ENCODE peak calls at places on chromosomes 11 and 22, in five cellular contexts. T is sigmoid colon, P is ovary, E is uterus, D is body of pancreas. Y is an unnamed sample. For H3K9me3 and H3K27me3, the result is how much of the 10 kb centered on the place peaks cover.

GRCh38 chr22:43126506-43127165 is 16.1 kb downstream of the BIK start:
- DNase-seq in P (no peak), E (no peak), T (no peak), D (peak), Y (peak)

GRCh38 chr11:28343304-28344233 is 235.4 kb downstream of the METTL15 start:
- DNase-seq in E (no peak), P (no peak), D (no peak), T (no peak), Y (no peak)

GRCh38 chr11:121071456-121072236 is 29.4 kb upstream of the TECTA start:
- DNase-seq in P (no peak), E (no peak), D (no peak), T (no peak), Y (no peak)

GRCh38 chr11:73177380-73178091 is 35.4 kb upstream of the FCHSD2 start:
- DNase-seq in P (peak), T (peak), D (peak), E (peak), Y (no peak)

GRCh38 chr11:94705419-94705818 is 62.7 kb upstream of the AMOTL1 start:
- DNase-seq in E (no peak), T (no peak), D (peak), P (no peak), Y (no peak)

GRCh38 chr22:28920757-28921584 is 37.6 kb downstream of the ZNRF3 start:
- DNase-seq in P (no peak), E (no peak), D (no peak), T (no peak), Y (no peak)

GRCh38 chr22:35605787-35606492 is 11.2 kb downstream of the MB start:
- DNase-seq in P (no peak), E (no peak), D (no peak), T (no peak), Y (no peak)

GRCh38 chr11:83725161-83725560 is 439.0 kb upstream of the CCDC90B start:
- DNase-seq in E (no peak), D (no peak), P (no peak), T (no peak), Y (no peak)

GRCh38 chr11:19873730-19874129 is 161.1 kb downstream of the NAV2 start:
- DNase-seq in T (no peak), P (no peak), E (no peak), D (no peak), Y (no peak)

GRCh38 chr11:63530021-63530420 is 6.6 kb upstream of the PLAAT4 start:
- DNase-seq in E (no peak), T (no peak), D (no peak), P (no peak), Y (no peak)

GRCh38 chr11:83682645-83682973 is 396.4 kb upstream of the CCDC90B start:
- DNase-seq in E (no peak), D (no peak), T (no peak), P (no peak), Y (no peak)

GRCh38 chr11:65021509-65021908 is 5.7 kb upstream of the SNX15 start:
- DNase-seq in P (no peak), D (no peak), E (no peak), T (no peak), Y (no peak)

GRCh38 chr22:30286813-30287625 is 2.3 kb downstream of the CASTOR1 start:
- DNase-seq in P (peak), D (peak), T (peak), E (peak), Y (peak)

GRCh38 chr11:63933459-63933858 is 5.3 kb upstream of the NAA40 start:
- DNase-seq in T (no peak), D (no peak), P (no peak), E (no peak), Y (no peak)

GRCh38 chr11:68583047-68583446 is 101.3 kb upstream of the GAL start:
- DNase-seq in E (no peak), P (no peak), D (no peak), T (no peak), Y (no peak)

DNA sequence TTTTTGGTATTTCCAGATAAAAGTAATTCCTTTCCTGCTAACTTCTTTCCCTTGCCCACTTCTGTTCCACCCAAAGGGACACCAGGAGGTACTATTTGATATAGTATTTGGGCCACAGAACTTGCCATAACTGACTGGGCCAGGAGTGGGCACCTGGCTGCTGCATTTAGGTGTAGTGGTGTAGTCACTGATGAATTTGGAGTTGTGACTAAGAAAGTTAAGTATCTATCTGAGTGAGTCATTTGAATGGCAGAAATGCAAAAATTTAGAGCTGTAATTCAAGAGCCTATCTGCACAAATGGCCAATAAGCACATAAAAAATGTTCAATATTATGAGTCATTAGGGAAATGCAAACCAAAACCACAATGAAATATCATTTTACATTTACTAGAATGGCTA is 14.8 kb downstream of the GLYATL2 start:
- DNase-seq in D (no peak), P (no peak), E (no peak), T (no peak), Y (no peak)
- H3K9me3 ChIP-seq in D (under half), P (under half), E (under half), T (under half), Y (under half)

GRCh38 chr11:43547411-43547718 is 133.2 kb upstream of the HSD17B12 start:
- DNase-seq in D (peak), T (no peak), E (no peak), P (peak), Y (no peak)
- H3K27me3 ChIP-seq in D (under half), T (under half), E (under half), P (under half), Y (under half)

DNA sequence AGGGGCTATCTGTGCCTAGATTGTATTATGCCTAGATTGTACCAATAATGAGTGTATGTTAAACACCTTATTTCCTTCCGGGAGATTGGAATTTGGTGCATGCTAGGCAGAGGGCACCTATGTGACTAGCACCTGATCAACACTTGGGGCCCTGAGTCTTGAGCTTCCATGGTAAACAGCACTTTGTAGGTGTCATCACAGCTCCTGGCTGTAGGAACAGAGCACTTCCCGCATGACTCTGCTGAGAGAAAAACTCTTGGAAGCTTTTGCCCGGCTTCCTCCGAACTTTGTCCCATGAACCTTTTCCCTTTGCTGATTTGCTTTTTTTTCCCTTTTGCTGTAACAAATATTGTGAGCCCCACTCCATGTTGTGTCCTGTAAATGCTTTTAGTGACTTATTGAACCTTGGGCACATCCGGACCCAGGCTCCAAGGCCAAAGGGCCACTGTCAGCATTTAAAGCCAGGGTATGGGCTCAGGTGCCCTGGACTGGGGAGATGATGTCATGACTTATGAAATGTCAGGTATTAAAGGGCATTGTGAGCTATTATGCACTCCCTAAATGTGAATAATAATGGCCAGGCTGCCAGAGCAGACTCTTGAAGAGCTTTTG is 391.1 kb downstream of the TENM4 start:
- DNase-seq in T (no peak), E (no peak), P (no peak), D (no peak), Y (peak)
- TF ChIP-seq POLR2A in T (no peak), E (no peak), P (no peak), D (no peak), Y (no peak)

GRCh38 chr11:2662430-2663299 is 37.1 kb downstream of the KCNQ1OT1 start:
- DNase-seq in T (no peak), E (no peak), D (no peak), P (no peak), Y (peak)
- H3K9me3 ChIP-seq in T (under half), E (under half), D (under half), P (under half), Y (under half)

GRCh38 chr11:124841186-124841585 is 24.0 kb upstream of the ROBO3 start:
- DNase-seq in D (no peak), E (no peak), T (no peak), P (no peak), Y (no peak)

GRCh38 chr11:124841765-124842700 is 23.2 kb upstream of the ROBO3 start:
- DNase-seq in T (no peak), D (no peak), E (no peak), P (no peak), Y (no peak)

GRCh38 chr11:124843616-124843910 is 21.7 kb upstream of the ROBO3 start:
- DNase-seq in E (no peak), D (no peak), P (no peak), T (no peak), Y (no peak)

GRCh38 chr11:124844664-124845079 is 20.6 kb upstream of the ROBO3 start:
- DNase-seq in D (no peak), P (no peak), E (no peak), T (no peak), Y (no peak)

GRCh38 chr11:124846058-124846719 is 19.0 kb upstream of the ROBO3 start:
- DNase-seq in D (no peak), E (no peak), P (no peak), T (no peak), Y (no peak)
- H3K27me3 ChIP-seq in D (under half), E (under half), P (under half), T (under half), Y (under half)

GRCh38 chr11:71453021-71453910 is at the start of gene NADSYN1:
- DNase-seq in D (peak), T (peak), E (peak), P (peak), Y (peak)
- TF ChIP-seq POLR2A in D (peak), T (peak), E (no peak), P (peak), Y (peak)

DNA sequence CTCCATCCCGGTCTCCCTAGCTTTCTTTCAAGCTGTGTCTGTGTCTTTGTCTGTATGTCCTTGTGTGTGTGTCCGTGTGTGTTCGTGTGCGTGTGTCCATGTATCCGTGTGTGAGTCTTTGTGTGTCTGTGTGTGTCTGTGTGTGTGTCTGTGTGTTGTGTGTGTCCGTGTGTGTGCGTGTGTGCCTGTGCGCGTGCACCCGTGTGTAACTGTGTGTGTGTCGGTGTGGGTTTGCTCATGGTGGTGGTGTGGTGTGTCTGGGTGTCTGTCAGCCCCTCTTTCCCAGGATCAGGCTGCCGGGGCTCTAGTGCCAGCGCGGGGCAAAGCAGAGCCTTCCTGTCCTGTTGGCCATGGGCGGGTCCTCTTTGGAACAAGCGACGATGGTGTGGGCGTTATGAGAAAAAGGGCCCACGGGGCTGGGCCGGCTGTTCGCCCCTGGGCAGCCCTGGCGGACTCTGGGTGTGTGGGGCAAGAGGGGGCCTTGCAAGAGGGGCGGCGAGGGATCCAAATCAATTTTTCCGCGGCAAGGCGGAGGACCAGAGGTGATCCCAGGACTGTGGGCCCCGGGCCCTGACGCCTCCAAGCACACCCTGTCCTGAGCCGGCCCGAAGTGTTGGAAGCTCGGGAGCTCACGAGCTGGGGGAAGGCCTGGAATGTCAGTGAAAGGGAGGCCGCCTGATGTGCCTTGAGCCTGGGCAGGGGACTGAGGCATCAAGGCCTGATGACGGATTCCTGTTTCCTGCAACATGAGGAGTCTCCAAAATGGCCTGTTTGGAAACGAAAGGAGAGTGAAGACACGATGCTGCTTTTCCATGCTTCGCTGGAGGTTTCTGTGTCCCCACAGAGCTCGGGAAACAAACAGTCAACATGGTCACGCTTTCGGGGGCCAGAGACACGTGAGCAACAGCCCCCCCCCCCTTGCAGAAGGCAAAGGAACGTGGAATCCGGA is 3929.2 kb upstream of the OR11H1 start:
- DNase-seq in P (no peak), T (no peak), E (no peak), D (no peak), Y (no peak)
- H3K9me3 ChIP-seq in P (under half), T (under half), E (under half), D (under half), Y (under half)

GRCh38 chr11:32187106-32187505 is 96.2 kb downstream of the RCN1 start:
- DNase-seq in P (no peak), E (no peak), T (no peak), D (no peak), Y (no peak)
- H3K27me3 ChIP-seq in P (under half), E (under half), T (under half), D (under half), Y (under half)

GRCh38 chr11:66438009-66438503 is 592 bp downstream of the MRPL11 start:
- DNase-seq in T (no peak), P (no peak), E (no peak), D (no peak), Y (no peak)

GRCh38 chr11:66443602-66444001 is 5.0 kb upstream of the MRPL11 start:
- DNase-seq in T (no peak), D (peak), E (no peak), P (no peak), Y (no peak)

DNA sequence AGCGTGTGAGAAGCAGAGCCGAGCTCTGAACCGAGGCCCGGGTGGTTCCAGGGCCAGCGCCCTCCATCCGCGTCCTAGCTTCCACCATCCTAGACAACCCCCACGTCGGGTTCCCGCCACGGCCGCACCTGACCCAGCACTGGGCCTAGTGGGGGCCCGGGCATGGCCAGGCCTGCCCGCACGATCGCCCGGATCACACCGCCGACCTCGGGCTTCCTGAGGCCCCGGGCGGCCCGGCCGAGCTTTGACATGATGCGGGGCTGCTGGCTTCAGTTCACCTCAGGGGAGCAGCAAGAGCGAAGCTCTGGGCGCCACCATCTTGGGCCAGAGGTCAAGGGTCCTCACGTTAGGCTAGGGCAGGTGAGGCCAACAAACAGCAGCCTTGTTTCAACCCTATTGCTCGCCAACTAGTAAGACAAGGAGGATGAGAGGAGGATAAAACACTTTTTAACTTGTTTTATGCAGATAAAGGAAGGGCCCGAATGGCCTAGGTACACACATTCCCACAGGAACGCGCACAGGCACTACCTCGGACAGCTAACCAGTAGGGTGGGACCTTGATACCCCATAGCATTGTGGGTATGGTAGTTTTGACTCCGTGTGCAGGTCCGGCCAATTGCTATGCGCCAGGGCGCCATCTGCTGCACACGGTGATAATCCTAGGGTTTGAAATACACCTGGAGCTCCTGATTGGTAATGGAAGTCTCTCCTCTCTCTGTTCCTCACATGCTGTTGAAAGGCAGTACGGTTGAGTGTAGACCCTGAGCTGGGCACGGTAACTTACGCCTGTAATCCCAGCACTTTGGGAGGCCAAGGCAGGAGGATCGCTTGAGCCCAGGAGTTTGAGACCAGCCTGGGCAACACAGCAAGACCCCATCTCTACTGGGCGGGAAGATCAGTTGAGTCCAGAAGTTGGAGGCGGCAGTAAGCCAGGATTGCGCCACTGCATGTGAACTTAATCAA is at the start of gene MRPL11:
- DNase-seq in T (peak), P (peak), E (peak), D (peak), Y (peak)
- TF ChIP-seq POLR2A in T (no peak), P (no peak), E (no peak), D (no peak), Y (no peak)

DNA sequence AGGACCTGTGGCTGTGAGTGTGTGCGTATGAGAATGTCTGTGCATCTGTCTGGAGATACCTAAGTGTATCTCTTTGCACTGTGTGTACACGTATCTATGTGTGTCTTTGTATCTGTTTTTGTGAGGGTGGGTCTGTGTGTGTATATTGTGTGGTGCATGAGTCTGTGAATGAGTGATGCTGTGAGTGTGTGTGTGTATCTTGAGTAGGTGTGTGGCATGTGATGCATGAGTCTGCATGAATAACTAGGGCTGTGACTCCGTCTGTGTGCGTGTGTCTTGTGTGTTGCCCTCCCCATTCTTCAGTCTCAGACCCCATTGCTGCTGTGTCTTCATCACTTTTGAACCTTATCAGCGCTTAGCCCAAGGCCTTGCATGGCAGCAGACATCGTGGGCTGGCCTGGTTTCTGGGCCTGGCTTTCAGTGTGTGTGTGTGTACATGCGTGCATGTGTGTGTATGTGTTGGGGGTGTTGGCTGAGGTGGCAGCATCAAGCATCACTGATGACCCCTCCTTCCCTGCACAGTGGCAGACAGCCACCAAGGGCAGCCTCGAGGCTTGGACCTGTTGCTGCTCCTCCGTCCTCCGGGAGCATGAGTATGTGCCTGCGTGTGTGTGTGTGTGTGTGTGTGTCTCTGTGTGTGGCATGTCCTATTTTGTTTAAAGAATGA is 1.4 kb downstream of the SGSM1 start:
- DNase-seq in T (no peak), P (peak), D (no peak), E (peak), Y (no peak)
- H3K9me3 ChIP-seq in T (under half), P (under half), D (under half), E (under half), Y (under half)